ENCODE peak calls at places on chromosomes 2 and 18, in four cellular contexts. A is B cell, X is neural progenitor cell, K is stomach. R is an unnamed sample.

GRCh38 chr2:190843874-190844699 is 36.5 kb upstream of the GLS start:
- DNase-seq in K (no peak), X (no peak), A (no peak), R (peak)

GRCh38 chr2:174166261-174166660 is 82.1 kb downstream of the OLA1 start:
- DNase-seq in X (no peak), K (no peak), A (no peak), R (no peak)

GRCh38 chr18:51135361-51135760 is 62.1 kb downstream of the MEX3C start:
- DNase-seq in X (no peak), A (no peak), K (no peak), R (no peak)

GRCh38 chr18:45981852-45982251 is 14.7 kb upstream of the EPG5 start:
- DNase-seq in X (no peak), A (no peak), K (no peak), R (no peak)

GRCh38 chr2:109258905-109259540 is 130.0 kb downstream of the SH3RF3 start:
- DNase-seq in A (no peak), K (no peak), X (no peak), R (no peak)

GRCh38 chr2:98731709-98732349 is 897 bp upstream of the MGAT4A start:
- DNase-seq in A (no peak), X (no peak), K (no peak), R (no peak)

GRCh38 chr18:59833785-59834184 is 66.0 kb upstream of the PMAIP1 start:
- DNase-seq in X (no peak), K (no peak), A (no peak), R (peak)

GRCh38 chr2:55923091-55923977 is at the start of gene EFEMP1:
- DNase-seq in K (peak), A (no peak), X (peak), R (peak)

GRCh38 chr2:96527990-96528679 is 8.4 kb upstream of the ARID5A start:
- DNase-seq in K (no peak), X (no peak), A (no peak), R (peak)

GRCh38 chr2:46249654-46250053 is 47.6 kb upstream of the EPAS1 start:
- DNase-seq in X (no peak), K (no peak), A (no peak), R (no peak)

GRCh38 chr18:23196119-23197004 is 61.1 kb downstream of the CABLES1 start:
- DNase-seq in K (no peak), X (no peak), A (no peak), R (no peak)

GRCh38 chr2:25334482-25334881 is 7.2 kb downstream of the DNMT3A start:
- DNase-seq in X (no peak), A (no peak), K (no peak), R (no peak)

DNA sequence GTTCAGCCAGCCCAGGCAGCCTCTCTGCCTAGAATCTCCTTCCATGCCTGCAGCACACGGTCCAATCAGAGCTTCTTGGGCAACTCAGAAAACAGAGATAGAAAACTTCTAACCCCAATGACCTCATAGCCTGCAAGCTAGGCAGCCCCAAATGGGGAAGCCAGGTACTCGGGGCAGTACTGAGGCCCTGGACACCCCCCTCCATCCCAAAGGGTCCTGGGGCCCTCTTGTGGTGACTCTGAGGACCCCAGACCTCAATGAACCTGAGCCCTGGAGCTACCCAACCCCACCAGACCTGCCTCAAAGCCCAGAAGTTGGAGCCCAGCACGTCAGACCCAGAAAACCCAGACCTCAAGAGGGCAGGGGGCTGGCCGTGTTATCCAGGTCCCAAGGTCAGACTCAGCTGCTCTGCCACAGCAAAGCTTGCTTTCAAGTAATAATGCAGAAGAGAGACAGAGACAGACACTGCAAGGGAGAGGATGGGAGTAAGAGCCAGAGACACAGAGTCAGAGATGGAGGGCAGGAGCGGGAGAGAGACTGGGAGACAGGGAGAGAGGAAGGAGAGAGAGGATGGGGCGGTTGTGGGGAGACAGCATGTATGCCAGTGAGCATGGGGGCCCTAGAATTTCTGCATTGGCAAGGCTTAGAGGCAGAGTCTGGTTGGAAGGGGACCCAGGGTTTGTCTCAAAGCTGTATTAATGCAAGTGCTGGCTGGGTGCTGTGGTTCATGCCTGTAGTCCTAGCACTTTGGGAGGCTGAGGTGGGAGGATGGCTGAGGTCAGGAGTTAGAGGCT is 28.2 kb downstream of the SERTAD2 start:
- DNase-seq in A (peak), X (peak), K (no peak), R (no peak)
- TF ChIP-seq CTCF in A (no peak), X (peak), K (no peak), R (no peak)

GRCh38 chr2:122528958-122529670 is 773.7 kb downstream of the TSN start:
- DNase-seq in A (no peak), X (no peak), K (no peak), R (no peak)

GRCh38 chr2:122528061-122528460 is 772.6 kb downstream of the TSN start:
- DNase-seq in X (no peak), A (no peak), K (no peak), R (no peak)

GRCh38 chr2:122535960-122536517 is 780.6 kb downstream of the TSN start:
- DNase-seq in K (no peak), X (no peak), A (no peak), R (no peak)

GRCh38 chr2:122531803-122532344 is 776.4 kb downstream of the TSN start:
- DNase-seq in X (peak), K (no peak), A (no peak), R (no peak)
- TF ChIP-seq CTCF in X (peak), K (no peak), A (no peak), R (no peak)

GRCh38 chr2:227191367-227191766 is 26.9 kb downstream of the COL4A3 start:
- DNase-seq in X (peak), K (no peak), A (no peak), R (no peak)
- TF ChIP-seq CTCF in X (peak), K (no peak), A (no peak), R (no peak)

GRCh38 chr2:122530812-122531211 is 775.4 kb downstream of the TSN start:
- DNase-seq in A (no peak), K (no peak), X (no peak), R (no peak)
- TF ChIP-seq CTCF in A (no peak), K (no peak), X (no peak), R (no peak)

DNA sequence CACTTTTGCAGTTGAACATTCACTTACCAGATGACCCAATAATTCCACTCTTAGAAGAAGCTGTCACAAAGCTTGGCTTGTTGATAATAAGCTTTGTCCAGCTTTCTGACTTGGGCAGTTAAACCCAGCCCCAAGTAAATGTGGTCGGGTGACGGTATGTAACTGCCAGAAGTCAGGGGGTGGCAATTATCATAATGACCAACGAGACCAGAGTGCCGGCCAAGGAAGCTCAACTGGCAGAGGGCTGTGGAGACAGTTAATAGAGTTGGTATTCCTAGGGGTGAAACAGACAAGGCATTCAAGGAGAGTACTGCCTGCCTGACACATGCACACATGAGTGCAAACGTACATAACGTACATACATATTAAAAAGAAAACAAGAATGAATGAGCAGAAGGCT is 116.7 kb downstream of the EIPR1 start:
- DNase-seq in A (no peak), X (no peak), K (no peak), R (no peak)
- TF ChIP-seq CTCF in A (no peak), X (no peak), K (no peak), R (no peak)

GRCh38 chr2:19549821-19550220 is 191.4 kb upstream of the OSR1 start:
- DNase-seq in K (no peak), A (no peak), X (no peak), R (no peak)

GRCh38 chr2:19559596-19560240 is 201.3 kb upstream of the OSR1 start:
- DNase-seq in X (no peak), A (no peak), K (no peak), R (no peak)

GRCh38 chr2:19556648-19557047 is 198.2 kb upstream of the OSR1 start:
- DNase-seq in A (no peak), X (no peak), K (no peak), R (no peak)

DNA sequence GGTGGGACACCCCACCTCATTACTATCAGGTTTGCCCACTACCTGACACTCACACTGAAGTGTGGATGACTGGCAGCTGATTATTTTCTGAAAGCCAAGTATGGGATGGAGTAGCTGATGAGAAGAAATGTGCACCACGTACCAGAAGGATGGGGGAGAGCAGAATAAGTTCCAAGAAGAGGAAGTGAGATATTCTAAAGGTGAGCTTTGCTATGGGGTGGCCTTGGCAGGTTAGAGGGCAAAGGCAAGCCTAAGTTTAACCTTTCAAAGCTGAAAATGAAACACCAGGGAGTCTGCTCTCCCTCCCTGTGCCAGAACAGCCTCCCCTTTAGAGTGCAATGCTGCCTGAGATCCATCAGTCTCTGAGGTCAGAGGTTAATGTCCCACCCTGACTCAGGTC is 196.1 kb upstream of the OSR1 start:
- DNase-seq in A (no peak), K (no peak), X (no peak), R (no peak)
- TF ChIP-seq CTCF in A (no peak), K (no peak), X (no peak), R (no peak)

GRCh38 chr18:25089470-25089869 is 262.5 kb downstream of the ZNF521 start:
- DNase-seq in X (no peak), A (no peak), K (no peak), R (no peak)
- TF ChIP-seq CTCF in X (no peak), A (no peak), K (no peak), R (no peak)

DNA sequence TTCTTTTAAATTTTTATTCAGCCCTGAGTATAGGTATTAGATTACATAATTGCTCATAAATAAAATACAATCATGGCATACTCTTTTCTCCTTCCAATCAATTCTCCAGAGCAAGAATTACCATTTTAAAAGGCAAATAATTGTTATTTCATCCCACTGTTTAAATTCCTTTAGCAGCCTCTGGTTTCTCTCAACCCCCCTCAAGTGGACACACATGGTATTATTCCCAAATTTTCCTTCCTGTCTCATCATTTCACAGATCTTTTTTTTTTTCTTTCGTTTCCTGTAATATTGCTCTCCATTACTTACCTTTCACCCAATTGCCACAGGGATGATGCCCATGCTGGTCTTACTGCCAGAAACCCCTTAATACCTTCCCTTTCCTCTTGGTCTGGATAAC is 385.2 kb downstream of the RIT2 start:
- DNase-seq in X (no peak), A (no peak), K (no peak), R (no peak)
- TF ChIP-seq CTCF in X (peak), A (no peak), K (no peak), R (no peak)

GRCh38 chr18:13800505-13801259 is 23.3 kb upstream of the MC5R start:
- DNase-seq in K (peak), A (peak), X (peak), R (peak)
- TF ChIP-seq CTCF in K (no peak), A (no peak), X (peak), R (peak)